ENCODE peak calls at places on chromosome 9, in eight cellular contexts. D is IMR-90; Q is CD4-positive, alpha-beta T cell; W is epithelial cell of esophagus; J is tibial artery; F is glutamatergic neuron; G is cardiac muscle cell; C is nephron progenitor cell. I is an unnamed sample.

GRCh38 chr9:90053027-90053426 is 448.2 kb downstream of the GADD45G start:
- DNase-seq in D (no peak), Q (no peak), W (no peak), J (no peak), F (peak), G (no peak), C (peak), I (no peak)

GRCh38 chr9:27162045-27162444 is 53.0 kb downstream of the TEK start:
- DNase-seq in D (peak), Q (no peak), W (no peak), J (no peak), F (no peak), G (peak), C (no peak), I (no peak)

GRCh38 chr9:18441245-18441644 is 32.7 kb upstream of the ADAMTSL1 start:
- DNase-seq in D (peak), Q (no peak), W (no peak), J (no peak), F (no peak), G (no peak), C (no peak), I (no peak)

GRCh38 chr9:91426123-91426745 is 2.6 kb upstream of the NFIL3 start:
- DNase-seq in D (peak), Q (no peak), W (peak), J (no peak), F (no peak), G (peak), C (no peak), I (no peak)

GRCh38 chr9:75238311-75238976 is 150.1 kb downstream of the OSTF1 start:
- DNase-seq in D (peak), Q (peak), W (peak), J (no peak), F (peak), G (peak), C (peak), I (peak)

GRCh38 chr9:112061152-112061740 is 113.9 kb downstream of the SUSD1 start:
- DNase-seq in D (peak), Q (peak), W (peak), J (peak), F (no peak), G (peak), C (no peak), I (no peak)

GRCh38 chr9:22357016-22357415 is 89.6 kb upstream of the DMRTA1 start:
- DNase-seq in D (no peak), Q (no peak), W (no peak), J (no peak), F (no peak), G (no peak), C (no peak), I (no peak)

GRCh38 chr9:5643005-5643624 is 14.2 kb downstream of the RIC1 start:
- DNase-seq in D (peak), Q (no peak), W (no peak), J (no peak), F (no peak), G (peak), C (no peak), I (no peak)

GRCh38 chr9:76510041-76510440 is 51.1 kb downstream of the GCNT1 start:
- DNase-seq in D (peak), Q (no peak), W (no peak), J (no peak), F (no peak), G (peak), C (no peak), I (no peak)

GRCh38 chr9:90343360-90343759 is 299.3 kb downstream of the DIRAS2 start:
- DNase-seq in D (peak), Q (no peak), W (peak), J (no peak), F (no peak), G (peak), C (peak), I (no peak)

GRCh38 chr9:81585191-81585763 is 104.1 kb downstream of the TLE1 start:
- DNase-seq in D (no peak), Q (no peak), W (no peak), J (no peak), F (no peak), G (no peak), C (no peak), I (no peak)

GRCh38 chr9:27125030-27125429 is 16.0 kb downstream of the TEK start:
- DNase-seq in D (peak), Q (no peak), W (peak), J (no peak), F (peak), G (peak), C (no peak), I (no peak)

DNA sequence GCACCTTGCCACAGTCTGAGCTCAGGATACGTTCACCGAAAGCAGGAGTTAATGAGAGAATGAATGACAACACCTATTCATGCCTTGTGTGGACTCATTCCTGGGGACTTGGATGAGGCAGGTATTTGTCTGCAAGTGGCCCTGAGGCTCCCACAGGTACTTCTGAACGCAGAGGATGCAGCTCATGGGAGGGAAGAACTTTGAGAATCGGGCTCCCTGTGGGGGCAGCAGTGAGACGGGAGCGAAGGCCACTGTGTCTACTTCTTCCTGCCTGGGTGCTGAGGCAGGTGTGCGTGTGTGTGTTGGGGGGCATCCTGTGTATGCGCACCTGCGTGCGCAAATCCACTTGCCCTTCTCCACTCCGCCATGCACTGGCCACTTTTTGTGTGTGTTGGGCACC is 42.2 kb downstream of the PTPN3 start:
- DNase-seq in D (no peak), Q (no peak), W (no peak), J (no peak), F (no peak), G (no peak), C (no peak), I (no peak)
- TF ChIP-seq CTCF in D (no peak), Q (no peak), W (no peak), J (no peak), F (no peak), G (no peak), C (no peak), I (peak)

DNA sequence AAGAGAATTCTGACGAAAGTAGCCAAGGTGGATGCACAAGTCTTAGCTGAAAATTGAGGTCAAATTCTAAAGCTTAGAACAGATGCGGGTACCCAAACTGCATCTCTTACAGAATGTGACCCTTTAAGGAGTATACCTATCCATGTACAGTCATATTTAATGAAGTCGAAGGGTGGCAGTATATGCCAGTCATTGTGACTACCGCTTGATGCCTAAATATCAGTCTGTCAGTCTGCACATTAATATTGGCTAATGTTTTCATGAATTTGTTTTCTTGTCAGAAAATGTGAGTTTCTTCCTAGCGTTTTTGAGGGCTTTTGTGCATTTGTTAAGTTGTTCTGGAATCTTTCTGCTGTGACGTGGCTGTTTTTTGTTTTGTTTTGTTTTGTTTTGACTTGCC is 264.5 kb upstream of the ELAVL2 start:
- DNase-seq in D (no peak), Q (no peak), W (no peak), J (no peak), F (no peak), G (no peak), C (no peak), I (no peak)
- TF ChIP-seq CTCF in D (no peak), Q (no peak), W (no peak), J (no peak), F (no peak), G (no peak), C (no peak), I (peak)

GRCh38 chr9:97853844-97854695 is 1.0 kb downstream of the FOXE1 start:
- DNase-seq in D (peak), Q (peak), W (peak), J (no peak), F (peak), G (peak), C (peak), I (no peak)
- TF ChIP-seq CTCF in D (peak), Q (no peak), W (peak), J (no peak), F (peak), G (no peak), C (peak), I (peak)

GRCh38 chr9:71218774-71219173 is 97.4 kb upstream of the TRPM3 start:
- DNase-seq in D (no peak), Q (no peak), W (peak), J (no peak), F (no peak), G (no peak), C (no peak), I (no peak)

DNA sequence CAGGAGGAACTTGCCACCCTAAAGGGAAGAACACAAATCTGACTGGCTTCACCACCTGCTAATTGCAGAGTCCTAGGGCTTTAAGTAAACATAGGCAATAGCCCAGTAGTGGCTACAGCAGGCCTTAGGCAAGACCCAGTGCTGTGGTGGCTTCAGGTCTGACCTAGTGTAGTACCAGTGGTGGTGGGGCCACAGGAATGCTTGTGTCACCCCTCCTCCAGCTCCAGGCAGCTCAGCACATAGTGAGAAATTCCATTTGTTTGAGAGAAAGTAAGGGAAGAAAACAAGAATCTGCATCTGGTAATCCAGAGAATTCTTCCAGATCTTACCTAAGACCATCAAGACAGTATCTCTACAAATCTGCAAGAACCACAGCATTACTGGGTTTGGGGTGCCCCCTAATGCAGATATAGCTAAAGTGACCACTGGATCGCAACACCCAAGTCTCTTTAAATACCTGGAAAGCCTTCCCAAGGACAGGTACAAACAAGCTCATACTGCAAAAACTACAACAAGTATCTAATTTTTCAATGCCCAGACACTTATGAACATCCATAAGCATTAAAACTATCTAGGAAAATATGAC is 102.6 kb upstream of the TRPM3 start:
- DNase-seq in D (no peak), Q (no peak), W (no peak), J (no peak), F (no peak), G (peak), C (no peak), I (no peak)
- TF ChIP-seq CTCF in D (no peak), Q (no peak), W (no peak), J (no peak), F (no peak), G (no peak), C (no peak), I (no peak)

GRCh38 chr9:83027153-83027867 is 35.6 kb downstream of the RASEF start:
- DNase-seq in D (peak), Q (no peak), W (peak), J (no peak), F (no peak), G (peak), C (no peak), I (no peak)

GRCh38 chr9:83032065-83032625 is 30.8 kb downstream of the RASEF start:
- DNase-seq in D (no peak), Q (no peak), W (peak), J (no peak), F (no peak), G (no peak), C (no peak), I (no peak)

GRCh38 chr9:83034587-83034986 is 28.4 kb downstream of the RASEF start:
- DNase-seq in D (peak), Q (no peak), W (peak), J (no peak), F (no peak), G (no peak), C (no peak), I (no peak)

GRCh38 chr9:83034026-83034425 is 28.9 kb downstream of the RASEF start:
- DNase-seq in D (peak), Q (no peak), W (no peak), J (no peak), F (no peak), G (no peak), C (no peak), I (no peak)

GRCh38 chr9:83030391-83031107 is 32.4 kb downstream of the RASEF start:
- DNase-seq in D (no peak), Q (no peak), W (peak), J (no peak), F (no peak), G (no peak), C (no peak), I (no peak)
- TF ChIP-seq CTCF in D (no peak), Q (no peak), W (no peak), J (no peak), F (no peak), G (no peak), C (no peak), I (no peak)

GRCh38 chr9:107020040-107020530 is 157.1 kb downstream of the ZNF462 start:
- DNase-seq in D (peak), Q (no peak), W (peak), J (no peak), F (no peak), G (peak), C (no peak), I (no peak)
- TF ChIP-seq CTCF in D (no peak), Q (no peak), W (no peak), J (no peak), F (no peak), G (no peak), C (no peak), I (no peak)